ENCODE peak calls at places on chromosomes 2 and 18, in four cellular contexts. F is activated T-helper 1 cell treated with Interleukin-2 at 50 U/mL for 16 hours; Z is activated CD4-positive, CD25-positive, alpha-beta regulatory T cell treated with anti-CD3 and anti-CD28 coated beads, Interleukin-2, amount 50 U/mL, for 72 hours; I is naive thymus-derived CD4-positive, alpha-beta T cell. R is an unnamed sample.

GRCh38 chr2:163756588-163756987 is 20.8 kb upstream of the FIGN start:
- DNase-seq in I (no peak), F (no peak), Z (no peak), R (no peak)

GRCh38 chr2:119326938-119327337 is 39.7 kb downstream of the C2orf76 start:
- DNase-seq in I (no peak), F (no peak), Z (no peak), R (no peak)

GRCh38 chr2:30208453-30208852 is 22.9 kb upstream of the LBH start:
- DNase-seq in Z (no peak), I (peak), F (no peak), R (no peak)

GRCh38 chr2:219619235-219619634 is 8.2 kb upstream of the SLC4A3 start:
- DNase-seq in Z (no peak), I (no peak), F (no peak), R (no peak)

GRCh38 chr2:111236027-111236426 is 115.3 kb downstream of the BCL2L11 start:
- DNase-seq in F (no peak), I (no peak), Z (no peak), R (no peak)

GRCh38 chr2:8586397-8587051 is 95.3 kb upstream of the ID2 start:
- DNase-seq in I (no peak), Z (no peak), F (no peak), R (no peak)

GRCh38 chr2:18664421-18664820 is 75.1 kb upstream of the NT5C1B start:
- DNase-seq in F (no peak), I (no peak), Z (no peak), R (no peak)

GRCh38 chr18:14924226-14924625 is 176.3 kb downstream of the ANKRD30B start:
- DNase-seq in F (no peak), Z (no peak), I (no peak), R (no peak)

R was measured in natural killer cell treated with Interleukin-12 subunit alpha and Interleukin-12 subunit beta and Interleukin-15 and Interleukin-18, amount 100 ng/mL, for 72 hours.